ENCODE peak calls at places on chromosomes 3 and 15, in four cellular contexts. C is H9, S is PC-3, O is keratinocyte. Z is an unnamed sample. For H3K79me2, the result is how much of the 10 kb centered on the place peaks cover.

GRCh38 chr3:158295771-158296170 is 185.9 kb downstream of the RSRC1 start:
- DNase-seq in C (no peak), S (no peak), O (no peak), Z (no peak)

GRCh38 chr3:4730734-4731133 is 237.6 kb downstream of the ITPR1 start:
- DNase-seq in C (no peak), S (no peak), O (no peak), Z (no peak)

GRCh38 chr3:126678691-126679317 is 23.9 kb upstream of the TXNRD3 start:
- DNase-seq in C (no peak), S (no peak), O (no peak), Z (no peak)

GRCh38 chr3:48974076-48974864 is 15.8 kb upstream of the P4HTM start:
- DNase-seq in C (no peak), S (no peak), O (no peak), Z (no peak)

GRCh38 chr3:179272385-179272784 is 21.5 kb upstream of the KCNMB3 start:
- DNase-seq in C (no peak), S (peak), O (no peak), Z (no peak)

GRCh38 chr15:69045810-69046209 is 31.3 kb downstream of the NOX5 start:
- DNase-seq in C (no peak), S (peak), O (no peak), Z (peak)

GRCh38 chr3:12990781-12991480 is 82.3 kb downstream of the IQSEC1 start:
- DNase-seq in C (no peak), S (peak), O (no peak), Z (peak)

GRCh38 chr15:37099321-37100108 is 834 bp downstream of the MEIS2 start:
- DNase-seq in C (no peak), S (peak), O (no peak), Z (peak)

GRCh38 chr3:14430706-14431470 is 28.5 kb downstream of the SLC6A6 start:
- DNase-seq in C (no peak), S (no peak), O (no peak), Z (no peak)

GRCh38 chr3:154598166-154598565 is 168.2 kb upstream of the GPR149 start:
- DNase-seq in C (no peak), S (no peak), O (no peak), Z (no peak)

GRCh38 chr3:134364061-134364935 is 9.9 kb downstream of the AMOTL2 start:
- DNase-seq in C (peak), S (peak), O (no peak), Z (peak)

GRCh38 chr3:173709026-173709425 is 311.5 kb downstream of the NLGN1 start:
- DNase-seq in C (no peak), S (no peak), O (no peak), Z (peak)

GRCh38 chr15:100901296-100901695 is 17.9 kb upstream of the LRRK1 start:
- DNase-seq in C (no peak), S (no peak), O (no peak), Z (no peak)

GRCh38 chr15:52331490-52332240 is 36.1 kb upstream of the MYO5C start:
- DNase-seq in C (no peak), S (peak), O (peak), Z (peak)

GRCh38 chr3:7144696-7145308 is 283.9 kb downstream of the GRM7 start:
- DNase-seq in C (peak), S (peak), O (no peak), Z (peak)

GRCh38 chr3:16066545-16066944 is 107.9 kb upstream of the GALNT15 start:
- DNase-seq in C (no peak), S (no peak), O (no peak), Z (peak)

GRCh38 chr3:72907851-72908620 is 20.2 kb downstream of the GXYLT2 start:
- DNase-seq in C (no peak), S (peak), O (no peak), Z (peak)

GRCh38 chr15:75887178-75887577 is 16.5 kb upstream of the FBXO22 start:
- DNase-seq in C (no peak), S (no peak), O (no peak), Z (no peak)

GRCh38 chr3:121165397-121165837 is 257.4 kb downstream of the STXBP5L start:
- DNase-seq in C (peak), S (peak), O (no peak), Z (no peak)

GRCh38 chr3:50617096-50617791 is at the start of gene MAPKAPK3:
- DNase-seq in C (no peak), S (peak), O (no peak), Z (peak)

GRCh38 chr15:67107014-67107812 is 41.8 kb downstream of the SMAD3 start:
- DNase-seq in C (no peak), S (peak), O (peak), Z (peak)

GRCh38 chr3:182118081-182118480 is 406.4 kb downstream of the SOX2 start:
- DNase-seq in C (no peak), S (peak), O (no peak), Z (no peak)

GRCh38 chr3:57151021-57151449 is 14.1 kb downstream of the IL17RD start:
- DNase-seq in C (no peak), S (peak), O (no peak), Z (no peak)

GRCh38 chr3:12686096-12686495 is 22.2 kb upstream of the RAF1 start:
- DNase-seq in C (no peak), S (no peak), O (no peak), Z (no peak)

GRCh38 chr3:133540896-133541674 is 32.4 kb upstream of the CDV3 start:
- DNase-seq in C (no peak), S (peak), O (peak), Z (peak)

GRCh38 chr3:24305795-24306467 is 188.7 kb downstream of the THRB start:
- DNase-seq in C (peak), S (peak), O (no peak), Z (peak)

GRCh38 chr3:59784164-59784563 is 734.3 kb upstream of the CFAP20DC start:
- DNase-seq in C (no peak), S (no peak), O (no peak), Z (no peak)

GRCh38 chr3:111667621-111668239 is 72.6 kb upstream of the ZBED2 start:
- DNase-seq in C (no peak), S (no peak), O (no peak), Z (peak)

GRCh38 chr15:61660579-61660978 is 399.7 kb downstream of the VPS13C start:
- DNase-seq in C (no peak), S (peak), O (no peak), Z (peak)

GRCh38 chr15:74838746-74839525 is 4.0 kb downstream of the ULK3 start:
- DNase-seq in C (no peak), S (no peak), O (no peak), Z (no peak)

GRCh38 chr3:139534992-139535879 is 4.3 kb downstream of the RBP1 start:
- DNase-seq in C (peak), S (peak), O (no peak), Z (no peak)

GRCh38 chr15:85557385-85557784 is 177.0 kb downstream of the AKAP13 start:
- DNase-seq in C (no peak), S (no peak), O (no peak), Z (no peak)

GRCh38 chr3:46561951-46562350 is 4.2 kb downstream of the LRRC2 start:
- DNase-seq in C (no peak), S (peak), O (no peak), Z (peak)

GRCh38 chr3:126102530-126102951 is 18.6 kb upstream of the SLC41A3 start:
- DNase-seq in C (no peak), S (no peak), O (no peak), Z (peak)

GRCh38 chr3:122635789-122636188 is 44.9 kb upstream of the PARP14 start:
- DNase-seq in C (no peak), S (peak), O (peak), Z (peak)

GRCh38 chr3:195226445-195226844 is 44.5 kb downstream of the XXYLT1 start:
- DNase-seq in C (no peak), S (no peak), O (no peak), Z (no peak)

GRCh38 chr3:112005091-112005672 is 6.5 kb downstream of the TAGLN3 start:
- DNase-seq in C (no peak), S (peak), O (no peak), Z (peak)

GRCh38 chr3:38579146-38579545 is 70.3 kb downstream of the SCN5A start:
- DNase-seq in C (peak), S (no peak), O (no peak), Z (peak)

GRCh38 chr15:70209499-70209898 is 111.8 kb upstream of the TLE3 start:
- DNase-seq in C (peak), S (no peak), O (no peak), Z (no peak)
- H3K27ac ChIP-seq in C (no peak), S (no peak), O (no peak), Z (no peak)

GRCh38 chr15:90201150-90201943 is at the start of gene SEMA4B:
- DNase-seq in C (peak), S (peak), O (no peak), Z (peak)

GRCh38 chr15:90201944-90202375 is 830 bp downstream of the SEMA4B start:
- DNase-seq in C (no peak), S (no peak), O (no peak), Z (peak)

GRCh38 chr15:90202929-90203328 is 1.8 kb downstream of the SEMA4B start:
- DNase-seq in C (no peak), S (no peak), O (no peak), Z (no peak)

GRCh38 chr15:90203473-90203872 is 2.3 kb downstream of the SEMA4B start:
- DNase-seq in C (no peak), S (no peak), O (no peak), Z (no peak)

DNA sequence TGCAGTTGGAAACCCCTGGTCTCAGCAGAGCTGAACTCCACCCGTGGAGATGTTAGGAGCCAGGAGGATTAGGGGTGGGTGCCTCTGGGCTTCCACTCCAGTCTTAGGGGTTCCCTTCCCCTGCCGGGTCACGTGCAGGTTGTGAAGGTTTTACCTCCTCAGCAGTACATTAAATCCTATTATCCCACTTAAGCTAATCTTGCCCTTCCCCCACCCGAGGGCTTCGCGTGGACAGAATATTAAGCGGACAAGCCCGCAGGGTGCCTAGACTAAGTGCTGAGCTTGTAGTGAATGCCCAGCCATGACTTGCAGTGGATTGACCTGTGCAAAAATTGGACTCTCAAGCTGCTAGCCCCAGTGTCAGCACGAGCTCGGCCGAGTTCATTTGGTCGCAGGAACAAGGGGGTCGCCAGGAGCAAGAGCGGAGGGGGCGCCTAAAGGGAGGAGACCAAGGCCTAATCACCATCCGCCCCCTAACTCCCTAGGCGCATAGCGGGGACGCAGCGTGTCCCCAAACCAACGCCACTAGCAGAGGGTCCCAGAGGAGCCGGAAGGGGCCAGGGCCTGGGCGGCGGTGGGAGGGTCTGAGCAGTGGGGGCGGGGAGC is 493 bp upstream of the SEMA4B start:
- DNase-seq in C (no peak), S (no peak), O (no peak), Z (no peak)
- H2AFZ ChIP-seq in C (no peak), S (peak), O (no peak), Z (peak)

GRCh38 chr3:106829206-106829605 is 548.0 kb upstream of the CCDC54 start:
- DNase-seq in C (no peak), S (no peak), O (no peak), Z (no peak)

GRCh38 chr3:106826861-106827311 is 550.4 kb upstream of the CCDC54 start:
- DNase-seq in C (no peak), S (no peak), O (no peak), Z (no peak)

GRCh38 chr3:106827515-106828213 is 549.6 kb upstream of the CCDC54 start:
- DNase-seq in C (no peak), S (peak), O (peak), Z (peak)

GRCh38 chr3:106825962-106826605 is 551.2 kb upstream of the CCDC54 start:
- DNase-seq in C (no peak), S (peak), O (no peak), Z (peak)

GRCh38 chr3:106830334-106830733 is 546.9 kb upstream of the CCDC54 start:
- DNase-seq in C (peak), S (no peak), O (no peak), Z (no peak)
- H3K79me2 ChIP-seq in C (under half), S (under half), O (under half), Z (under half)

GRCh38 chr15:28991236-28992171 is 105.7 kb downstream of the APBA2 start:
- DNase-seq in C (no peak), S (no peak), O (no peak), Z (no peak)
- H3K27ac ChIP-seq in C (no peak), S (no peak), O (no peak), Z (no peak)